ENCODE peak calls at places on chromosomes 11 and 22, in four cellular contexts. E is HL-60; W is left ventricle myocardium inferior; D is CD4-positive, alpha-beta memory T cell. M is an unnamed sample.

GRCh38 chr22:31575190-31575589 is 78.9 kb downstream of the SFI1 start:
- DNase-seq in E (no peak), W (no peak), D (no peak), M (no peak)

GRCh38 chr11:85823816-85824215 is 12.9 kb upstream of the SYTL2 start:
- DNase-seq in E (no peak), W (no peak), D (peak; percentile 94), M (no peak)

GRCh38 chr11:122661182-122661945 is 5.8 kb downstream of the UBASH3B start:
- DNase-seq in E (no peak), W (no peak), D (no peak), M (no peak)

GRCh38 chr11:110947100-110947499 is 234.9 kb upstream of the ARHGAP20 start:
- DNase-seq in E (no peak), W (peak; percentile 25), D (no peak), M (no peak)

GRCh38 chr11:121137005-121137404 is 36.0 kb downstream of the TECTA start:
- DNase-seq in E (no peak), W (no peak), D (no peak), M (no peak)

GRCh38 chr11:76237041-76237649 is 30.8 kb upstream of the WNT11 start:
- DNase-seq in E (no peak), W (no peak), D (no peak), M (no peak)

GRCh38 chr11:34929794-34930763 is 13.7 kb downstream of the PDHX start:
- DNase-seq in E (no peak), W (no peak), D (no peak), M (no peak)

GRCh38 chr11:65129649-65130441 is 4.5 kb downstream of the SYVN1 start:
- DNase-seq in E (no peak), W (no peak), D (no peak), M (no peak)

GRCh38 chr22:36398602-36399472 is 11.1 kb upstream of the MYH9 start:
- DNase-seq in E (no peak), W (no peak), D (no peak), M (no peak)

GRCh38 chr11:128040603-128041002 is 546.8 kb downstream of the ETS1 start:
- DNase-seq in E (peak; percentile 67), W (no peak), D (no peak), M (no peak)

GRCh38 chr11:126363706-126364245 is 8.3 kb downstream of the ST3GAL4 start:
- DNase-seq in E (no peak), W (peak; percentile 26), D (no peak), M (peak; percentile 59)

GRCh38 chr11:10113852-10114251 is 180.2 kb downstream of the SBF2 start:
- DNase-seq in E (no peak), W (no peak), D (no peak), M (no peak)

GRCh38 chr22:29154364-29155048 is 51.2 kb upstream of the EMID1 start:
- DNase-seq in E (peak; percentile 41), W (peak; percentile 73), D (peak; percentile 40), M (peak; percentile 78)

GRCh38 chr11:75513250-75513649 is 12.5 kb downstream of the GDPD5 start:
- DNase-seq in E (no peak), W (no peak), D (no peak), M (no peak)

GRCh38 chr11:79417069-79417920 is 23.5 kb downstream of the TENM4 start:
- DNase-seq in E (no peak), W (no peak), D (no peak), M (no peak)

GRCh38 chr22:23154461-23154860 is 9.2 kb downstream of the RAB36 start:
- DNase-seq in E (no peak), W (no peak), D (no peak), M (no peak)

GRCh38 chr11:64609436-64610047 is 18.5 kb downstream of the SLC22A12 start:
- DNase-seq in E (peak; percentile 65), W (no peak), D (no peak), M (no peak)

GRCh38 chr11:120839846-120840402 is 184.0 kb upstream of the TBCEL start:
- DNase-seq in E (peak; percentile 13), W (no peak), D (no peak), M (no peak)

GRCh38 chr22:22519591-22519990 is 479 bp downstream of the ZNF280A start:
- DNase-seq in E (no peak), W (no peak), D (no peak), M (no peak)

GRCh38 chr11:93225642-93226041 is 27.9 kb upstream of the SLC36A4 start:
- DNase-seq in E (no peak), W (no peak), D (peak; percentile 23), M (no peak)

GRCh38 chr22:30694171-30694637 is 470 bp upstream of the OSBP2 start:
- DNase-seq in E (no peak), W (peak; percentile 40), D (peak; percentile 37), M (peak; percentile 64)

GRCh38 chr11:10044618-10045017 is 249.4 kb downstream of the SBF2 start:
- DNase-seq in E (no peak), W (no peak), D (no peak), M (no peak)

GRCh38 chr11:111456859-111457730 is 55.1 kb downstream of the BTG4 start:
- DNase-seq in E (no peak), W (no peak), D (no peak), M (no peak)

GRCh38 chr11:103633037-103633788 is 403.2 kb upstream of the DDI1 start:
- DNase-seq in E (no peak), W (no peak), D (no peak), M (no peak)

DNA sequence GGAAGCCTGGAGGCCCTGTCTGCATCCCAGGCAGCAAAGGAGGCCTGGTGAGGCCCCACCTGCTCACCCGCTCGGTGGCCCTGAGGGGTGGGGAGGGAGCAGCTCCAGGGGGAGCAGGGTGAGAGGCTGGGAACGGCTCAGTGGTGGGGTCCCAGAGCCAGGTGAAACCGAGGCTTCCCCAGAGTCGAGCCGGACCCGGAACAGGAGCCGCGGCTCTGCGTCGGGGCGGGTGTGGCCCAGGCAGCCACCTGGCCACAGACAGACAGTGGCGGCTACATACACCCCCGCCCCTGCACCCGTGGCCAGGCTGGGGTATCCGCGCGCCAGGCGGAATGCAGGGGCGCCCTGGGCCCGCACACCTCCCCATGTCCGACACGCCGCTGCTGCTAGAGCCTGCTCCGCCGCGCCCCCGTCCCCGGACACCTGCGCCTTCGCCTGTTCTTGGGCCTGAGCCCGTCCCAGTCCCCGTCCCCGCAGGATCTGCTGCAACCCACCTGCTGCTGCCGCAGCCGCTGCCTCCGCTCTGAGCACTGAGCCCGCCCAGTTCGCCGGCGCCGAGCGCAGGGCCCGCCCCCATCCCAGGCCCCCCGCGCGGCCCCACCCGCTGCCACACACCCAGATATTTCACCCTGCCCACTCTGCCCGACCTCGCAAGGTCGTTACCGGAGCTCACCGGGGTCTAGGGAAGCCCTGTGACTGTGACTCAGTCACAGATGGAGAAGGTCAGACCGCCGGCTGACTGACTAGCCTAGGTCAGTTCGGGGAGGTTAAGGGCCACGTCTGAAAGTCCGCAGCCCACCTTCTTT is at the start of gene SLC7A4:
- DNase-seq in E (no peak), W (no peak), D (no peak), M (no peak)
- H3K4me3 ChIP-seq in E (no peak within 1 kb of the TSS), W (peak within 1 kb of the TSS; percentile 59), D (no peak within 1 kb of the TSS), M (peak within 1 kb of the TSS; percentile 30)

GRCh38 chr11:27357250-27357649 is 5.8 kb downstream of the CCDC34 start:
- DNase-seq in E (no peak), W (no peak), D (no peak), M (no peak)
- H3K27ac ChIP-seq in E (no peak overlapping the region), W (no peak overlapping the region), D (no peak overlapping the region), M (no peak overlapping the region)

DNA sequence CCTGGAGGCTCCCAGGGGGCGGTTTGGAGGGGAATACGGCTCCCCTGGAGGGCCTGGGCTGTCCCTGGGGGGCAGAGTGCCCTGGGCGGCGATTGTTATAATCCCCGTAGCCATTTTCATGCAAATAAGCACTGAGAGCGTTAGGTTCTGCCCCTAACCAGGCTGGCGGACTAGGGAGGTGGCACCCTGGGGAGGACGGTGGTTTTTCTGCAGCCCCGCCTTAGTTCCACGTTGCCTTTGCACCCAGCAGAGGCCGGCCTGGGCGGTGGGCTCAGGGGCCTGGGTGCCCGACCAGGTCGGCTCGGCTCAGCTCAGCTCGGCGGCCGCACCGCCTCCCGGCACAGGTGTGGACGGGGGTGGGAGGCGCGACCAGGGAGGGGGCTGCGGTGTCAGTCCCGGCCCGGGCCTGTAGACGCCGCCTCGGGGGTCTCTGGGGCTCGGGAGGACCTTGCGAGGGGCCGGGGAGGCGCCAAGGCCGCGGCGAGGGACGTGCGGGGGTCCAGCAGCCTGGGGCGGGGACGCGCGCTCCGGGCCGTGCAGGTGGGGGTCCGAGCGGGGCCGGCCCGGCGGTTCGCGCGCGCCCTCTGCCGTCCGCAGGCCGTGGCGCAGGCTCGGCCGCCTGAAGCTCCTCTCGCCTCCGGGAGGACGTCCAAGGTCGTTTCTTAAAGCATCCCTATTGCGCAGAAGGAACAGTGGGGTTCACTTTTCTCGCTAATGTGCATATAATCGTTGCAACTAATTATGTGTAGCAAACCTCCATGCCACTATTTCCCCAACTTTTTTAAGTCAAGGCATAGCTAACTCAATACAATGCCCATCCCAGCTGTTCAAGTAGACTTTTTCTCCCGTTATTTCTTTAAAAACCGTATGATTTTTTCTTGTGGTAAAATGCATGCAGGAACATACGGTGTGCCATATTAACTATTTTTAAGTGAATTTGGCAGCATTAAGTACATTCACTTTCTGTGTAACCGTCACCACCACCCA is 2.5 kb upstream of the DUSP8 start:
- DNase-seq in E (peak; percentile 17), W (peak; percentile 58), D (peak; percentile 69), M (peak; percentile 41)
- H3K4me3 ChIP-seq in E (peak overlapping the region; percentile 20), W (peak overlapping the region; percentile 79), D (peak overlapping the region; percentile 42), M (peak overlapping the region; percentile 85)

GRCh38 chr11:1880746-1881441 is 10.8 kb downstream of the PRR33 start:
- DNase-seq in E (no peak), W (peak; percentile 19), D (no peak), M (peak; percentile 61)
- H3K27ac ChIP-seq in E (no peak overlapping the region), W (peak overlapping the region; percentile 97), D (no peak overlapping the region), M (peak overlapping the region; percentile 67)

GRCh38 chr22:43826142-43827093 is 14.3 kb upstream of the EFCAB6 start:
- DNase-seq in E (no peak), W (no peak), D (no peak), M (peak; percentile 39)
- H3K4me3 ChIP-seq in E (no peak overlapping the region), W (no peak overlapping the region), D (no peak overlapping the region), M (no peak overlapping the region)

GRCh38 chr11:130308059-130308458 is 6.7 kb downstream of the ZBTB44 start:
- DNase-seq in E (no peak), W (no peak), D (no peak), M (no peak)
- H3K27ac ChIP-seq in E (peak overlapping the region; percentile 13), W (no peak overlapping the region), D (no peak overlapping the region), M (no peak overlapping the region)

GRCh38 chr22:38129856-38130255 is 19.4 kb upstream of the BAIAP2L2 start:
- DNase-seq in E (no peak), W (no peak), D (no peak), M (no peak)

GRCh38 chr22:38129021-38129420 is 18.5 kb upstream of the BAIAP2L2 start:
- DNase-seq in E (no peak), W (no peak), D (no peak), M (no peak)

GRCh38 chr22:38126928-38127668 is 16.6 kb upstream of the BAIAP2L2 start:
- DNase-seq in E (no peak), W (no peak), D (no peak), M (no peak)

GRCh38 chr22:38125731-38126344 is 15.4 kb upstream of the BAIAP2L2 start:
- DNase-seq in E (no peak), W (no peak), D (no peak), M (no peak)

GRCh38 chr22:38127869-38128268 is 17.4 kb upstream of the BAIAP2L2 start:
- DNase-seq in E (no peak), W (no peak), D (no peak), M (no peak)
- H3K4me3 ChIP-seq in E (no peak overlapping the region), W (no peak overlapping the region), D (no peak overlapping the region), M (no peak overlapping the region)

GRCh38 chr11:7522106-7522505 is 8.3 kb downstream of the PPFIBP2 start:
- DNase-seq in E (no peak), W (no peak), D (no peak), M (no peak)
- H3K27ac ChIP-seq in E (no peak overlapping the region), W (no peak overlapping the region), D (no peak overlapping the region), M (no peak overlapping the region)